ENCODE peak calls at places on chromosome 2, in six cellular contexts. K, S, Y, E, T and M are unnamed samples.

GRCh38 chr2:38720613-38721241 is 30.4 kb downstream of the SRSF7 start:
- DNase-seq in K (peak; percentile 98), S (no peak), Y (peak; percentile 76), E (peak; percentile 86), T (no peak), M (peak; percentile 84)

GRCh38 chr2:43075054-43075593 is 151.3 kb downstream of the ZFP36L2 start:
- DNase-seq in K (peak; percentile 98), S (no peak), Y (peak; percentile 92), E (no peak), T (no peak), M (peak; percentile 95)

GRCh38 chr2:54259413-54260240 is 3.6 kb upstream of the TSPYL6 start:
- DNase-seq in K (no peak), S (no peak), Y (no peak), E (no peak), T (no peak), M (no peak)

GRCh38 chr2:8361930-8362329 is 319.9 kb upstream of the ID2 start:
- DNase-seq in K (no peak), S (no peak), Y (no peak), E (no peak), T (no peak), M (no peak)

GRCh38 chr2:191670076-191670475 is 7.9 kb upstream of the NABP1 start:
- DNase-seq in K (no peak), S (no peak), Y (no peak), E (no peak), T (no peak), M (no peak)

GRCh38 chr2:235737840-235738239 is 244.0 kb downstream of the AGAP1 start:
- DNase-seq in K (no peak), S (no peak), Y (no peak), E (no peak), T (no peak), M (no peak)

GRCh38 chr2:80496770-80497169 is 192.2 kb upstream of the LRRTM1 start:
- DNase-seq in K (peak; percentile 74), S (no peak), Y (no peak), E (no peak), T (no peak), M (no peak)

GRCh38 chr2:1727796-1728474 is 16.4 kb downstream of the PXDN start:
- DNase-seq in K (no peak), S (no peak), Y (no peak), E (no peak), T (no peak), M (no peak)

GRCh38 chr2:54053830-54054229 is 61.6 kb upstream of the ACYP2 start:
- DNase-seq in K (no peak), S (no peak), Y (no peak), E (no peak), T (peak; percentile 33), M (no peak)

GRCh38 chr2:231364961-231365810 is 30.3 kb upstream of the B3GNT7 start:
- DNase-seq in K (peak; percentile 72), S (no peak), Y (no peak), E (no peak), T (peak; percentile 13), M (no peak)

GRCh38 chr2:100610381-100610831 is 47.6 kb downstream of the PDCL3 start:
- DNase-seq in K (peak; percentile 51), S (peak; percentile 80), Y (peak; percentile 67), E (peak; percentile 74), T (peak; percentile 50), M (peak; percentile 81)

GRCh38 chr2:39837856-39838453 is 58.9 kb upstream of the THUMPD2 start:
- DNase-seq in K (peak; percentile 40), S (peak; percentile 35), Y (no peak), E (no peak), T (peak; percentile 78), M (no peak)

GRCh38 chr2:73257021-73257420 is 22.9 kb downstream of the CCT7 start:
- DNase-seq in K (no peak), S (no peak), Y (no peak), E (peak; percentile 33), T (no peak), M (no peak)

GRCh38 chr2:203992496-203992895 is 55.9 kb downstream of the ICOS start:
- DNase-seq in K (no peak), S (no peak), Y (no peak), E (no peak), T (no peak), M (no peak)

GRCh38 chr2:50529600-50530218 is 502.2 kb downstream of the NRXN1 start:
- DNase-seq in K (peak; percentile 71), S (peak; percentile 62), Y (no peak), E (no peak), T (peak; percentile 51), M (no peak)

GRCh38 chr2:239034561-239035341 is 186.9 kb downstream of the TWIST2 start:
- DNase-seq in K (no peak), S (no peak), Y (no peak), E (no peak), T (no peak), M (no peak)

GRCh38 chr2:181857471-181857870 is 34.1 kb upstream of the ITPRID2 start:
- DNase-seq in K (peak; percentile 12), S (no peak), Y (no peak), E (no peak), T (no peak), M (no peak)

GRCh38 chr2:66481100-66481549 is 46.2 kb downstream of the MEIS1 start:
- DNase-seq in K (peak; percentile 47), S (peak; percentile 68), Y (no peak), E (no peak), T (no peak), M (no peak)

DNA sequence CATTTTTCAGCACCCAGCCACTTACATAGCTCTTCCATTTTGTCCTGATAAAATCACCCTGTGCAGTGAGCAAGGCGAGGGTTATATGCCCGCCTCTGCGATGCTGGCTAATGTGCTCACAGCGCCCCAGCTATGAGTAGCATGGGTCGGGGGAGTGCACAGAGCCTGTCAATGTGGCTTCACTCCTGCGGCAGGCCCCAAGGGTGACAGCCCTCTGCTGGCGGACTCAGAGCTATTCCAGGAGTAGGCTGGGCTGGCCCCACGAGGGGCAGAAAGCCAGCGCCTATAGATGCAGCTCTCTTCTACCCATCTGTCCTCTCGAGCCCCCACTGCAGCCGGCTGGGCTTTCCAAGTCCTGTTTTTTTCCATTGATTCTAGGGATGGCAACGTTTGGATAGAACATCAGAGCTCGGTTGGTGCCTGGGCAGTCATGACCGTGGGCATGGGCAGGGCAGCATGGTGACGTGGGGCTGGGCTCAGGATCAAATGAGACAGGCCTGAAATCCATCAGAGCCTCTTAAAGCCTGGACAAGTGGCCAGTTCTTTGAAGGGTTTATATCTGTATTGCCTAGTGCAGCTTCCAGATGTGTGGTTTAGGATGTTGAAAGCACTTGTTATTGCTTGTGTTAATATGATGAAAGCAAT is 134.7 kb downstream of the MCFD2 start:
- DNase-seq in K (peak; percentile 82), S (peak; percentile 73), Y (peak; percentile 60), E (no peak), T (peak; percentile 8), M (no peak)
- H3K4me1 ChIP-seq in K (peaks cover 21% of the 10 kb centered on the region), S (peaks cover 21% of the 10 kb centered on the region), Y (peaks cover 3% of the 10 kb centered on the region), E (peaks cover 30% of the 10 kb centered on the region), T (no peaks in the 10 kb centered on the region), M (no peaks in the 10 kb centered on the region)

DNA sequence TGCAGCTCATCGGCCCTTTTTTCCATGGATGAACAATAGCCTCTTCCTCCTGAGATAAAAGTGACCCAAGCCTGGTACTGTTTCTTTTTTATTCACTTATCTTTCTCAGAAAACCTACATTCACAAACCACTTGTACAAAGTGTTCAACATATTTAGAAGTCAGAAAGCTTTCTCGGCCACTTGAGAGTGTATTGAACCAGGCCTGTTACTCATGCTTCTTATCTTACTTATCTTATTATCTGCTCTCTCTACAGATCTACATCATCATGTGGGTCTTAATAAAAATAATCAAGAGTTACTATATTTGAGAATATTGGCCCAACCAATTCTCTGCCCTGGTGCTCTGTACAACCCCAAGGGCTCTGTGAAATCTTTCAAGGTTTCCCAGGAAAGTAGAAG is 242.1 kb downstream of the MREG start:
- DNase-seq in K (peak; percentile 41), S (no peak), Y (no peak), E (no peak), T (no peak), M (no peak)
- H3K4me3 ChIP-seq in K (no peak overlapping the region), S (no peak overlapping the region), Y (no peak overlapping the region), E (no peak overlapping the region), T (no peak overlapping the region), M (no peak overlapping the region)

DNA sequence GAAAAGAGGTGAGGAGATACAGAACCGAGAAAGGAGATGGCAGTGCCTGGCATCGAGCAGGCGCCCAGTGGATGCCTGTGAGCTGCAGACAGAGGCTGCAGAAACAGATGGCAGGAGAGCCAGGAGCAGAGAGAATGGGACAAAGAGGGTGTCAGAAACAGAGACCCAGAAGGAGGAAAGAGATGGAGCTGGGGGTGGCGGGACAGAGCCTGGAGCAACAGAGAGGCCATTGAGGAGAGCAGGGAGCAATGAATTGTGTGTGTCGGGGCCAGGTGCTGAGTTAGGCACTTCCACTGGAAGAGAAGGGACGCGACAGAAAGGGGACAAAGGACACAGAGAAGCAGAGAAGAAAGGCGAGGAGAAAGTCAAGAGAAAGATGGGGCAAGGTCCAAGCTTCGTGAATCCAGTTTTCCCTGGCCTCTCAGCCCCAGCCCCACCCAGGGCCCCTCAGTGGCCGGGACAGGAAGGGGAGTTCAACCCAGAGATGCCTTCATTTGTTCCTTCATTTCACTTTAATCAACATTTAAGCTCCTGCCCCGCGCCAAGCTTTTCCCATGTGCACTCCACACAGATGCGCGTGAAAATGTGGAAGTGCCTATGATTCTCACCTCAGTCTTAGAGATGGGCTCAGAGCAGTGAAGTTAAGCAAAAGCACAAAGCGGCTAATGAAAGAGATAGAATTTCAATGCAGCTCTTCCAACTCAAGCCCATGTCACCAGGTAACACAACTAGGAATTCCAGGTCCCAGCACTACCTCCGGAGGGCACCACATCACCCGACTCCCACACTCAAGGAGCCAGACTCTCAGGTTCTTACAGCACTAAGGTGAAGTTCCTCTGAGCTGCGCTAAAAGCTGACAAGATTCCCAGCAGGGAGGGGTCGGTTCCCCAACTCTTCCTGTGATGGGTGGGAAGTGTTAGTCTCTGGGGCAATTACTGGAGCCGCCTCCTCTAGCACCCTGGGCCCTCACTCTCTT is 55.2 kb downstream of the TNS1 start:
- DNase-seq in K (no peak), S (no peak), Y (no peak), E (peak; percentile 69), T (no peak), M (no peak)
- H3K4me1 ChIP-seq in K (peaks cover 19% of the 10 kb centered on the region), S (peaks cover 9% of the 10 kb centered on the region), Y (no peaks in the 10 kb centered on the region), E (peaks cover 31% of the 10 kb centered on the region), T (no peaks in the 10 kb centered on the region), M (peaks cover 93% of the 10 kb centered on the region)

GRCh38 chr2:133769036-133769435 is 200.8 kb upstream of the NCKAP5 start:
- DNase-seq in K (no peak), S (no peak), Y (no peak), E (no peak), T (no peak), M (no peak)

GRCh38 chr2:133760366-133760765 is 192.1 kb upstream of the NCKAP5 start:
- DNase-seq in K (peak; percentile 96), S (no peak), Y (no peak), E (no peak), T (no peak), M (no peak)

GRCh38 chr2:133768261-133769021 is 200.2 kb upstream of the NCKAP5 start:
- DNase-seq in K (no peak), S (no peak), Y (no peak), E (no peak), T (no peak), M (no peak)

GRCh38 chr2:133766164-133766832 is 198.0 kb upstream of the NCKAP5 start:
- DNase-seq in K (no peak), S (no peak), Y (no peak), E (no peak), T (no peak), M (no peak)

DNA sequence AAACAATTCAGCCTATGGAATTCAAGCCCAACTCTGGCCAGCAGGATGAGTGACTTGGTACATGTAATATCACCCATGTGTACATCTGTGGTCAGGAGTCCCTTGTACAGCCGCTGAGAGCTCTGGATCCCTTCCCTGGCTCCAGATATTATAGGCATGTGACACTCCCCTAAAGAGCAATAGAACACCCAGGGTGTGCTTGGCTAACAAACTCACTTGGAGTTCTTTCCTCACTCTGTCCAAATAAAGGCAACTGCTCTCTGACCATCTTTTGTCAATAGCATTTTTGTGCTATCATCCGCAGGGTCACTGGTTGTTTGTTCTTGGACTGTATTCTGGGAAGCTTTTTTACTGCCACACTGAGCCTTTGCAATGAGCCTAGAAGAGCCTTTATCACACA is 197.4 kb upstream of the NCKAP5 start:
- DNase-seq in K (peak; percentile 78), S (no peak), Y (no peak), E (no peak), T (no peak), M (no peak)
- H3K4me3 ChIP-seq in K (no peak overlapping the region), S (no peak overlapping the region), Y (no peak overlapping the region), E (no peak overlapping the region), T (no peak overlapping the region), M (no peak overlapping the region)